ENCODE peak calls at places on chromosomes 5 and 9, in seven cellular contexts. M, Q, E, B, K, J and C are unnamed samples.

GRCh38 chr9:21252727-21253547 is 13.1 kb upstream of the IFNA14 start:
- DNase-seq in M (peak), Q (peak), E (peak), B (peak), K (no peak), J (peak), C (peak)

GRCh38 chr9:120729796-120730195 is 15.5 kb upstream of the MEGF9 start:
- DNase-seq in M (no peak), Q (no peak), E (no peak), B (no peak), K (no peak), J (no peak), C (no peak)

GRCh38 chr9:33524431-33524947 is 438 bp downstream of the ANKRD18B start:
- DNase-seq in M (peak), Q (no peak), E (peak), B (no peak), K (no peak), J (no peak), C (no peak)

GRCh38 chr5:56516441-56516840 is 283.3 kb upstream of the ANKRD55 start:
- DNase-seq in M (no peak), Q (no peak), E (no peak), B (no peak), K (no peak), J (no peak), C (no peak)

GRCh38 chr9:137366891-137367381 is 56.0 kb downstream of the EXD3 start:
- DNase-seq in M (no peak), Q (no peak), E (no peak), B (no peak), K (no peak), J (no peak), C (no peak)

GRCh38 chr9:16664211-16664610 is 206.3 kb downstream of the BNC2 start:
- DNase-seq in M (no peak), Q (no peak), E (no peak), B (peak), K (no peak), J (no peak), C (peak)

GRCh38 chr9:13054381-13054780 is 225.1 kb downstream of the MPDZ start:
- DNase-seq in M (no peak), Q (no peak), E (no peak), B (no peak), K (no peak), J (no peak), C (no peak)

GRCh38 chr5:154757647-154758406 is 2.6 kb downstream of the LARP1 start:
- DNase-seq in M (peak), Q (peak), E (no peak), B (peak), K (no peak), J (no peak), C (peak)

GRCh38 chr5:73897886-73898285 is 271.9 kb downstream of the ARHGEF28 start:
- DNase-seq in M (no peak), Q (no peak), E (no peak), B (no peak), K (no peak), J (no peak), C (no peak)

GRCh38 chr9:104780796-104781395 is 17.0 kb downstream of the NIPSNAP3B start:
- DNase-seq in M (peak), Q (no peak), E (peak), B (peak), K (no peak), J (no peak), C (peak)

GRCh38 chr9:13447551-13448422 is 168.3 kb upstream of the MPDZ start:
- DNase-seq in M (no peak), Q (no peak), E (no peak), B (no peak), K (no peak), J (peak), C (peak)

GRCh38 chr5:93926831-93927600 is 185.6 kb upstream of the POU5F2 start:
- DNase-seq in M (no peak), Q (no peak), E (no peak), B (peak), K (no peak), J (no peak), C (peak)

GRCh38 chr5:32837211-32837610 is 126.1 kb downstream of the NPR3 start:
- DNase-seq in M (peak), Q (no peak), E (no peak), B (no peak), K (no peak), J (no peak), C (no peak)

GRCh38 chr5:1734908-1735289 is 64.7 kb downstream of the MRPL36 start:
- DNase-seq in M (no peak), Q (no peak), E (no peak), B (no peak), K (no peak), J (no peak), C (no peak)

GRCh38 chr9:111120526-111120925 is 82.3 kb upstream of the LPAR1 start:
- DNase-seq in M (no peak), Q (no peak), E (no peak), B (no peak), K (no peak), J (no peak), C (no peak)

GRCh38 chr9:130692365-130692764 is 1.2 kb upstream of the EXOSC2 start:
- DNase-seq in M (no peak), Q (no peak), E (no peak), B (no peak), K (no peak), J (no peak), C (peak)

GRCh38 chr9:36284226-36284625 is 26.0 kb upstream of the GNE start:
- DNase-seq in M (no peak), Q (no peak), E (no peak), B (no peak), K (no peak), J (no peak), C (no peak)

GRCh38 chr5:154850255-154851062 is at the start of gene FAXDC2:
- DNase-seq in M (peak), Q (no peak), E (no peak), B (peak), K (no peak), J (no peak), C (peak)

GRCh38 chr5:61823796-61824195 is 482.2 kb upstream of the KIF2A start:
- DNase-seq in M (no peak), Q (no peak), E (no peak), B (no peak), K (no peak), J (no peak), C (no peak)

GRCh38 chr9:113998114-113998513 is 80.0 kb downstream of the AMBP start:
- DNase-seq in M (no peak), Q (no peak), E (no peak), B (no peak), K (no peak), J (no peak), C (no peak)

GRCh38 chr5:108379722-108380530 is 2.0 kb downstream of the FBXL17 start:
- DNase-seq in M (no peak), Q (no peak), E (no peak), B (peak), K (no peak), J (peak), C (peak)